ENCODE peak calls at places on chromosomes 3 and 15, in five cellular contexts. D is T1000, B is tibial artery, W is H7, L is M059J. K is an unnamed sample.

GRCh38 chr3:62843508-62843907 is 31.7 kb downstream of the CADPS start:
- DNase-seq in B (no peak), W (no peak), L (no peak), D (no peak), K (no peak)

GRCh38 chr3:139353920-139354556 is 10.2 kb downstream of the MRPS22 start:
- DNase-seq in L (peak), B (no peak), W (peak), D (no peak), K (no peak)

GRCh38 chr3:28799084-28799483 is 450.5 kb upstream of the AZI2 start:
- DNase-seq in W (no peak), D (no peak), L (peak), B (no peak), K (no peak)

GRCh38 chr3:55487376-55488241 is 503 bp upstream of the WNT5A start:
- DNase-seq in B (no peak), W (peak), L (peak), D (peak), K (no peak)

GRCh38 chr3:20878676-20879075 is 692.7 kb upstream of the SGO1 start:
- DNase-seq in W (no peak), D (no peak), B (no peak), L (no peak), K (no peak)

GRCh38 chr3:51962854-51963530 is 4.3 kb downstream of the PCBP4 start:
- DNase-seq in D (no peak), L (no peak), W (no peak), B (no peak), K (no peak)

GRCh38 chr3:129615751-129616281 is 9.3 kb upstream of the PLXND1 start:
- DNase-seq in L (no peak), W (no peak), B (no peak), D (no peak), K (no peak)

GRCh38 chr3:179321585-179322322 is 1.1 kb upstream of the ZNF639 start:
- DNase-seq in D (no peak), L (peak), B (peak), W (peak), K (no peak)

GRCh38 chr3:143847787-143848631 is at the start of gene SLC9A9:
- DNase-seq in L (peak), D (no peak), B (peak), W (peak), K (peak)

GRCh38 chr15:38623744-38624143 is 59.1 kb upstream of the RASGRP1 start:
- DNase-seq in B (no peak), D (no peak), L (no peak), W (no peak), K (no peak)

GRCh38 chr3:19725000-19725399 is 209.0 kb downstream of the EFHB start:
- DNase-seq in L (no peak), B (no peak), W (no peak), D (no peak), K (no peak)

GRCh38 chr3:45608885-45609284 is 14.3 kb downstream of the LIMD1 start:
- DNase-seq in W (no peak), D (no peak), B (no peak), L (peak), K (no peak)

GRCh38 chr3:156781310-156782230 is 44.6 kb upstream of the LEKR1 start:
- DNase-seq in W (no peak), L (peak), D (no peak), B (no peak), K (no peak)

GRCh38 chr15:76073554-76073953 is 13.8 kb downstream of the TMEM266 start:
- DNase-seq in W (no peak), D (no peak), L (peak), B (no peak), K (no peak)

GRCh38 chr3:194577985-194578905 is 55.0 kb downstream of the TMEM44 start:
- DNase-seq in D (peak), L (peak), B (peak), W (no peak), K (no peak)

GRCh38 chr3:13009132-13009945 is 63.9 kb downstream of the IQSEC1 start:
- DNase-seq in D (no peak), B (peak), L (no peak), W (no peak), K (peak)

GRCh38 chr3:152760591-152760990 is 74.3 kb upstream of the P2RY1 start:
- DNase-seq in D (no peak), W (no peak), B (no peak), L (no peak), K (no peak)

GRCh38 chr3:128009952-128010846 is 42.0 kb upstream of the SEC61A1 start:
- DNase-seq in B (no peak), W (no peak), D (no peak), L (no peak), K (no peak)

GRCh38 chr3:189621948-189622603 is 9.1 kb upstream of the TP63 start:
- DNase-seq in B (no peak), L (no peak), D (no peak), W (no peak), K (no peak)

GRCh38 chr3:160210799-160211221 is 14.4 kb upstream of the C3orf80 start:
- DNase-seq in L (peak), D (no peak), W (no peak), B (no peak), K (no peak)

GRCh38 chr15:83657549-83657948 is 3.6 kb downstream of the ADAMTSL3 start:
- DNase-seq in W (peak), L (no peak), B (no peak), D (no peak), K (no peak)

GRCh38 chr15:99450896-99451358 is 114.9 kb upstream of the MEF2A start:
- DNase-seq in D (no peak), W (peak), L (no peak), B (peak), K (peak)

GRCh38 chr15:60001642-60002527 is 2.2 kb upstream of the FOXB1 start:
- DNase-seq in L (no peak), D (no peak), B (no peak), W (no peak), K (no peak)

GRCh38 chr15:74988007-74988800 is 7.2 kb upstream of the SCAMP5 start:
- DNase-seq in W (peak), B (no peak), D (no peak), L (peak), K (no peak)

GRCh38 chr3:42719002-42719401 is 16.4 kb upstream of the HHATL start:
- DNase-seq in D (no peak), L (no peak), B (no peak), W (no peak), K (no peak)

GRCh38 chr15:43376017-43376705 is 5.3 kb downstream of the TUBGCP4 start:
- DNase-seq in D (no peak), W (peak), L (peak), B (no peak), K (peak)

GRCh38 chr3:159859836-159860235 is 128.8 kb upstream of the IL12A start:
- DNase-seq in W (no peak), D (no peak), B (no peak), L (no peak), K (no peak)

GRCh38 chr3:72938471-72939265 is 50.8 kb downstream of the GXYLT2 start:
- DNase-seq in L (peak), W (peak), B (peak), D (peak), K (peak)

GRCh38 chr3:129611446-129611800 is 4.9 kb upstream of the PLXND1 start:
- DNase-seq in W (no peak), L (no peak), B (no peak), D (no peak), K (no peak)

GRCh38 chr3:25843332-25843731 is 53.4 kb downstream of the OXSM start:
- DNase-seq in W (no peak), L (no peak), B (no peak), D (no peak), K (no peak)

GRCh38 chr3:4426782-4427344 is 40.2 kb downstream of the SUMF1 start:
- DNase-seq in W (no peak), L (peak), B (no peak), D (peak), K (no peak)

GRCh38 chr3:154584041-154584440 is 154.1 kb upstream of the GPR149 start:
- DNase-seq in W (no peak), D (no peak), B (no peak), L (no peak), K (no peak)

GRCh38 chr15:45702041-45702440 is 67.2 kb downstream of the SQOR start:
- DNase-seq in L (no peak), D (no peak), W (no peak), B (no peak), K (no peak)

GRCh38 chr3:172100482-172100881 is 61.1 kb downstream of the FNDC3B start:
- DNase-seq in L (no peak), B (no peak), W (no peak), D (no peak), K (no peak)

GRCh38 chr3:57738406-57738805 is 17.7 kb upstream of the SLMAP start:
- DNase-seq in B (no peak), W (no peak), D (no peak), L (no peak), K (no peak)

GRCh38 chr3:14261229-14261628 is 82.6 kb downstream of the LSM3 start:
- DNase-seq in B (peak), W (peak), L (peak), D (peak), K (peak)

GRCh38 chr3:181915556-181915955 is 203.8 kb downstream of the SOX2 start:
- DNase-seq in W (no peak), L (no peak), D (no peak), B (no peak), K (no peak)

GRCh38 chr15:70102827-70103226 is 5.1 kb upstream of the TLE3 start:
- DNase-seq in D (no peak), L (no peak), W (no peak), B (no peak), K (no peak)

GRCh38 chr3:164779816-164780215 is 298.5 kb downstream of the SI start:
- DNase-seq in B (no peak), L (no peak), W (no peak), D (no peak), K (no peak)

GRCh38 chr15:85419200-85419599 is 38.8 kb downstream of the AKAP13 start:
- DNase-seq in D (no peak), L (no peak), W (no peak), B (no peak), K (no peak)